ENCODE peak calls at places on chromosomes 5 and 9, in seven cellular contexts. M is GM03348, L is Kasumi-1, A is GM04504, W is stromal cell of bone marrow, X is astrocyte of the hippocampus, N is EH. G is an unnamed sample.

GRCh38 chr9:12859704-12860251 is 85.0 kb downstream of the LURAP1L start:
- DNase-seq in M (peak; percentile 61), L (no peak), A (no peak), W (peak; percentile 93), X (peak; percentile 72), N (peak; percentile 54), G (peak; percentile 95)

GRCh38 chr5:74337252-74338100 is 303.1 kb downstream of the ENC1 start:
- DNase-seq in M (no peak), L (peak; percentile 54), A (no peak), W (no peak), X (no peak), N (no peak), G (no peak)

GRCh38 chr5:147554285-147554817 is 44.5 kb upstream of the DPYSL3 start:
- DNase-seq in M (peak; percentile 83), L (no peak), A (peak; percentile 89), W (peak; percentile 86), X (peak; percentile 81), N (peak; percentile 90), G (peak; percentile 93)

GRCh38 chr9:17843236-17843635 is 264.4 kb downstream of the SH3GL2 start:
- DNase-seq in M (no peak), L (no peak), A (no peak), W (no peak), X (no peak), N (no peak), G (no peak)

GRCh38 chr5:132219981-132220380 is 7.7 kb downstream of the P4HA2 start:
- DNase-seq in M (no peak), L (no peak), A (no peak), W (no peak), X (no peak), N (no peak), G (no peak)

GRCh38 chr9:136333486-136333885 is 6.1 kb downstream of the GPSM1 start:
- DNase-seq in M (no peak), L (no peak), A (no peak), W (no peak), X (no peak), N (no peak), G (no peak)

GRCh38 chr9:16223074-16223871 is 647.2 kb downstream of the BNC2 start:
- DNase-seq in M (no peak), L (no peak), A (no peak), W (no peak), X (no peak), N (peak; percentile 29), G (no peak)

GRCh38 chr9:134275379-134275778 is 50.9 kb upstream of the RXRA start:
- DNase-seq in M (no peak), L (peak; percentile 1), A (no peak), W (no peak), X (no peak), N (no peak), G (no peak)

GRCh38 chr9:133107245-133107722 is 13.8 kb downstream of the RALGDS start:
- DNase-seq in M (no peak), L (no peak), A (no peak), W (no peak), X (no peak), N (no peak), G (no peak)

GRCh38 chr9:82504620-82505019 is 516.0 kb downstream of the SPATA31D1 start:
- DNase-seq in M (no peak), L (no peak), A (no peak), W (no peak), X (no peak), N (no peak), G (no peak)

GRCh38 chr9:126842220-126842842 is 18.1 kb upstream of the ZBTB34 start:
- DNase-seq in M (no peak), L (no peak), A (no peak), W (no peak), X (no peak), N (no peak), G (no peak)

GRCh38 chr5:126368239-126368812 is 54.9 kb upstream of the GRAMD2B start:
- DNase-seq in M (no peak), L (no peak), A (peak; percentile 58), W (no peak), X (no peak), N (peak; percentile 55), G (no peak)

GRCh38 chr5:141758316-141758965 is 76.4 kb upstream of the ARAP3 start:
- DNase-seq in M (no peak), L (no peak), A (no peak), W (no peak), X (peak; percentile 23), N (no peak), G (peak; percentile 8)

GRCh38 chr9:22228542-22228941 is 218.1 kb upstream of the DMRTA1 start:
- DNase-seq in M (peak; percentile 19), L (peak; percentile 45), A (no peak), W (no peak), X (no peak), N (peak; percentile 24), G (peak; percentile 51)

GRCh38 chr5:87154191-87154590 is 113.5 kb upstream of the RASA1 start:
- DNase-seq in M (no peak), L (no peak), A (no peak), W (no peak), X (no peak), N (peak; percentile 3), G (no peak)

GRCh38 chr5:65103674-65104035 is 334.9 kb downstream of the CWC27 start:
- DNase-seq in M (no peak), L (no peak), A (no peak), W (no peak), X (no peak), N (no peak), G (no peak)